ENCODE peak calls at places on chromosome 22, in four cellular contexts. One of them, this sample, is unnamed.

GRCh38 chr22:28801845-28802594 is 1.7 kb upstream of the XBP1 start:
- DNase-seq in H54: no peak
- DNase-seq in activated T-helper 2 cell treated with anti-CD3 and anti-CD28 coated beads, Interferon-gamma antibody, Interleukin-2, Interleukin-4, amounts not matched to agents 10 μg/mL and 5 μg/mL and 100 μg/mL, durations not matched to agents 14 hours and 24 hours and 36 hours: no peak
- DNase-seq in activated effector memory CD4-positive, alpha-beta T cell treated with Interleukin-2 at 50 U/mL for 16 hours: no peak
- DNase-seq in this sample: no peak

GRCh38 chr22:50528682-50529415 is 963 bp downstream of the TYMP start:
- DNase-seq in H54: no peak
- DNase-seq in activated effector memory CD4-positive, alpha-beta T cell treated with Interleukin-2 at 50 U/mL for 16 hours: no peak
- DNase-seq in activated T-helper 2 cell treated with anti-CD3 and anti-CD28 coated beads, Interferon-gamma antibody, Interleukin-2, Interleukin-4, amounts not matched to agents 10 μg/mL and 5 μg/mL and 100 μg/mL, durations not matched to agents 14 hours and 24 hours and 36 hours: no peak
- DNase-seq in this sample: no peak

GRCh38 chr22:23509571-23510302 is 70.4 kb downstream of the IGLL1 start:
- DNase-seq in H54: no peak
- DNase-seq in activated T-helper 2 cell treated with anti-CD3 and anti-CD28 coated beads, Interferon-gamma antibody, Interleukin-2, Interleukin-4, amounts not matched to agents 10 μg/mL and 5 μg/mL and 100 μg/mL, durations not matched to agents 14 hours and 24 hours and 36 hours: no peak
- DNase-seq in activated effector memory CD4-positive, alpha-beta T cell treated with Interleukin-2 at 50 U/mL for 16 hours: no peak
- DNase-seq in this sample: no peak

GRCh38 chr22:39800790-39801540 is 92.6 kb downstream of the ENTHD1 start:
- DNase-seq in activated effector memory CD4-positive, alpha-beta T cell treated with Interleukin-2 at 50 U/mL for 16 hours: no peak
- DNase-seq in H54: no peak
- DNase-seq in activated T-helper 2 cell treated with anti-CD3 and anti-CD28 coated beads, Interferon-gamma antibody, Interleukin-2, Interleukin-4, amounts not matched to agents 10 μg/mL and 5 μg/mL and 100 μg/mL, durations not matched to agents 14 hours and 24 hours and 36 hours: no peak
- DNase-seq in this sample: no peak

GRCh38 chr22:46147471-46148267 is 2.7 kb upstream of the PPARA start:
- DNase-seq in activated effector memory CD4-positive, alpha-beta T cell treated with Interleukin-2 at 50 U/mL for 16 hours: no peak
- DNase-seq in activated T-helper 2 cell treated with anti-CD3 and anti-CD28 coated beads, Interferon-gamma antibody, Interleukin-2, Interleukin-4, amounts not matched to agents 10 μg/mL and 5 μg/mL and 100 μg/mL, durations not matched to agents 14 hours and 24 hours and 36 hours: no peak
- DNase-seq in H54: no peak
- DNase-seq in this sample: no peak

GRCh38 chr22:30008401-30008800 is 71.9 kb upstream of the HORMAD2 start:
- DNase-seq in activated T-helper 2 cell treated with anti-CD3 and anti-CD28 coated beads, Interferon-gamma antibody, Interleukin-2, Interleukin-4, amounts not matched to agents 10 μg/mL and 5 μg/mL and 100 μg/mL, durations not matched to agents 14 hours and 24 hours and 36 hours: no peak
- DNase-seq in H54: no peak
- DNase-seq in activated effector memory CD4-positive, alpha-beta T cell treated with Interleukin-2 at 50 U/mL for 16 hours: no peak
- DNase-seq in this sample: no peak

GRCh38 chr22:40182231-40182835 is 4.6 kb downstream of the TNRC6B start:
- DNase-seq in activated T-helper 2 cell treated with anti-CD3 and anti-CD28 coated beads, Interferon-gamma antibody, Interleukin-2, Interleukin-4, amounts not matched to agents 10 μg/mL and 5 μg/mL and 100 μg/mL, durations not matched to agents 14 hours and 24 hours and 36 hours: no peak
- DNase-seq in H54: no peak
- DNase-seq in activated effector memory CD4-positive, alpha-beta T cell treated with Interleukin-2 at 50 U/mL for 16 hours: no peak
- DNase-seq in this sample: no peak

GRCh38 chr22:38505595-38506117 is 455 bp downstream of the DDX17 start:
- DNase-seq in H54: peak
- DNase-seq in activated effector memory CD4-positive, alpha-beta T cell treated with Interleukin-2 at 50 U/mL for 16 hours: peak
- DNase-seq in activated T-helper 2 cell treated with anti-CD3 and anti-CD28 coated beads, Interferon-gamma antibody, Interleukin-2, Interleukin-4, amounts not matched to agents 10 μg/mL and 5 μg/mL and 100 μg/mL, durations not matched to agents 14 hours and 24 hours and 36 hours: no peak
- DNase-seq in this sample: no peak

GRCh38 chr22:32574957-32575893 is 100.6 kb downstream of the FBXO7 start:
- DNase-seq in activated effector memory CD4-positive, alpha-beta T cell treated with Interleukin-2 at 50 U/mL for 16 hours: no peak
- DNase-seq in H54: no peak
- DNase-seq in activated T-helper 2 cell treated with anti-CD3 and anti-CD28 coated beads, Interferon-gamma antibody, Interleukin-2, Interleukin-4, amounts not matched to agents 10 μg/mL and 5 μg/mL and 100 μg/mL, durations not matched to agents 14 hours and 24 hours and 36 hours: no peak
- DNase-seq in this sample: no peak